ENCODE peak calls at places on chromosomes 5 and 9, in six cellular contexts. U is H1, A is K562, B is HepG2, O is GM12878, R is SK-N-SH. Q is an unnamed sample.

GRCh38 chr5:169581580-169582227 is 1.9 kb upstream of the SPDL1 start:
- DNase-seq in B (peak), R (peak), O (no peak), U (peak), A (peak), Q (peak)

GRCh38 chr5:33487256-33487655 is 46.5 kb downstream of the TARS1 start:
- DNase-seq in B (no peak), A (no peak), U (no peak), R (no peak), O (no peak), Q (no peak)

GRCh38 chr5:132055808-132056609 is 4.4 kb upstream of the IL3 start:
- DNase-seq in B (no peak), U (peak), O (no peak), R (peak), A (no peak), Q (no peak)

GRCh38 chr5:54009357-54009756 is 301.0 kb downstream of the ARL15 start:
- DNase-seq in B (peak), U (no peak), A (no peak), R (no peak), O (no peak), Q (no peak)

GRCh38 chr5:158494541-158494940 is 605.2 kb downstream of the EBF1 start:
- DNase-seq in B (no peak), U (no peak), R (no peak), A (no peak), O (no peak), Q (no peak)

GRCh38 chr9:20395671-20396070 is 226.6 kb downstream of the MLLT3 start:
- DNase-seq in B (no peak), O (no peak), U (no peak), R (no peak), A (no peak), Q (no peak)

GRCh38 chr5:1040571-1040970 is 32.0 kb downstream of the NKD2 start:
- DNase-seq in U (no peak), A (no peak), B (no peak), O (no peak), R (no peak), Q (no peak)

GRCh38 chr9:115691097-115691496 is 462.5 kb upstream of the PAPPA start:
- DNase-seq in O (no peak), A (no peak), B (no peak), R (no peak), U (no peak), Q (no peak)

GRCh38 chr9:219670-220365 is 5.2 kb downstream of the DOCK8 start:
- DNase-seq in O (no peak), U (no peak), R (no peak), B (no peak), A (no peak), Q (peak)

GRCh38 chr9:38650564-38650963 is 30.2 kb upstream of the ANKRD18A start:
- DNase-seq in R (no peak), U (no peak), O (no peak), B (no peak), A (no peak), Q (no peak)

GRCh38 chr5:143435207-143435657 is 31.7 kb upstream of the NR3C1 start:
- DNase-seq in R (no peak), U (no peak), A (no peak), B (no peak), O (peak), Q (peak)

GRCh38 chr5:63025679-63026078 is 447.1 kb downstream of the LRRC70 start:
- DNase-seq in B (no peak), A (no peak), R (no peak), O (no peak), U (no peak), Q (no peak)

GRCh38 chr5:154274828-154275185 is 84.3 kb downstream of the GALNT10 start:
- DNase-seq in A (no peak), O (no peak), R (no peak), U (no peak), B (no peak), Q (no peak)

GRCh38 chr9:91071185-91071990 is 269.8 kb downstream of the SYK start:
- DNase-seq in B (peak), U (peak), A (no peak), R (no peak), O (no peak), Q (no peak)

GRCh38 chr5:98524796-98525195 is 248.7 kb upstream of the RGMB start:
- DNase-seq in A (no peak), U (no peak), B (no peak), R (no peak), O (no peak), Q (no peak)

GRCh38 chr9:124306098-124306735 is 48.5 kb downstream of the NEK6 start:
- DNase-seq in B (no peak), R (no peak), O (no peak), A (no peak), U (no peak), Q (peak)

GRCh38 chr5:151476054-151476453 is 28.7 kb downstream of the SLC36A1 start:
- DNase-seq in O (no peak), B (no peak), R (no peak), U (no peak), A (no peak), Q (no peak)

GRCh38 chr5:172591636-172592035 is 49.4 kb upstream of the NEURL1B start:
- DNase-seq in O (no peak), R (no peak), U (no peak), A (no peak), B (no peak), Q (no peak)

GRCh38 chr9:16268037-16269010 is 602.1 kb downstream of the BNC2 start:
- DNase-seq in U (no peak), B (no peak), A (no peak), R (peak), O (no peak), Q (no peak)

GRCh38 chr5:90055831-90056328 is 353.7 kb downstream of the CETN3 start:
- DNase-seq in U (no peak), R (no peak), B (no peak), O (no peak), A (no peak), Q (no peak)

GRCh38 chr5:86968311-86968753 is 299.4 kb upstream of the RASA1 start:
- DNase-seq in A (no peak), O (no peak), U (no peak), B (peak), R (peak), Q (no peak)

GRCh38 chr9:127311239-127311741 is 46.7 kb downstream of the GARNL3 start:
- DNase-seq in U (peak), B (peak), O (no peak), R (no peak), A (peak), Q (no peak)
- TF ChIP-seq GABPA in U (no peak), B (no peak), O (no peak), R (no peak), A (no peak), Q (no peak)

DNA sequence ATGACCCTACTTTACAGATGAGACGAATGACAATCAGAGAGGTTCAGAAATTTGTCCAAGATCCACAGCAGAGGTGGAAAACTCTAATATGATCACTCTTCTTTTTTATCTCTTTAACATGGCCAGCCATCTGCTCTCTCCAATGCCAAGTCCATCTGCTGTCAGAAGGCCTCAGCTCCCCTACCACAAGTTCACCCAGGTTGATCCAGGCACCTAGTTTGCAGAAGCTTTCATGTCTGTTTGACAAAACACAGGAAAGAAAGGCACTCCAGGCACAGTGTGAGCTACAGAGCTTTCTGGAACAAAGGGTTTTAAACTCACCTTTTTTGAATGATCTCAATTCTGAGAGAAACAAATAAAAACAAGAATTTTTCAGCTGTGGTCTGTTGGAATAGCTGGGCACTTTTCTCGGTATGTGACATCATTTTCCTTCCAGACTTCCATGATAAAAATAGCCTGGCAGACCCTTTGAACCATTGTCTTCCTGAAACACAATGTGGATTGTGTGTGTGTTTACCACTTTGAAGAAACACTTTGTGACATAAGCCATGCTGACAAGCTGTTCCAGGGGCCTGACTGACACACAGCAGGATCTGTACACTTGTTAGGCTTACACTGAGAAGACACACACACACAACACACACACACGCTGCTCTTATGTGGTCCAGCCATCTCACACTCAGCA is 214.3 kb downstream of the AGTPBP1 start:
- DNase-seq in B (no peak), U (no peak), O (no peak), R (no peak), A (no peak), Q (no peak)
- TF ChIP-seq GABPA in B (no peak), U (no peak), O (no peak), R (no peak), A (no peak), Q (no peak)

GRCh38 chr9:70587143-70587710 is 172.8 kb upstream of the KLF9 start:
- DNase-seq in R (no peak), A (no peak), U (no peak), B (no peak), O (no peak), Q (no peak)

GRCh38 chr9:70588381-70588780 is 173.9 kb upstream of the KLF9 start:
- DNase-seq in U (no peak), O (no peak), B (no peak), R (no peak), A (no peak), Q (no peak)

GRCh38 chr9:70588999-70589398 is 174.5 kb upstream of the KLF9 start:
- DNase-seq in O (no peak), R (no peak), U (no peak), A (no peak), B (no peak), Q (no peak)

GRCh38 chr9:70590264-70590646 is 175.8 kb upstream of the KLF9 start:
- DNase-seq in R (no peak), U (no peak), A (no peak), O (no peak), B (no peak), Q (no peak)

GRCh38 chr9:70589571-70590263 is 175.3 kb upstream of the KLF9 start:
- DNase-seq in O (no peak), A (no peak), R (no peak), B (no peak), U (no peak), Q (no peak)
- TF ChIP-seq GABPA in O (no peak), A (no peak), R (no peak), B (no peak), U (no peak), Q (no peak)

GRCh38 chr5:175657593-175658271 is at the start of gene HRH2:
- DNase-seq in A (no peak), R (peak), B (no peak), U (peak), O (no peak), Q (peak)
- TF ChIP-seq GABPA in A (no peak), R (no peak), B (no peak), U (no peak), O (no peak), Q (no peak)

GRCh38 chr5:124180523-124181461 is 565.6 kb downstream of the ZNF608 start:
- DNase-seq in U (no peak), B (no peak), O (no peak), R (no peak), A (no peak), Q (no peak)
- TF ChIP-seq GABPA in U (no peak), B (no peak), O (no peak), R (no peak), A (no peak), Q (no peak)

DNA sequence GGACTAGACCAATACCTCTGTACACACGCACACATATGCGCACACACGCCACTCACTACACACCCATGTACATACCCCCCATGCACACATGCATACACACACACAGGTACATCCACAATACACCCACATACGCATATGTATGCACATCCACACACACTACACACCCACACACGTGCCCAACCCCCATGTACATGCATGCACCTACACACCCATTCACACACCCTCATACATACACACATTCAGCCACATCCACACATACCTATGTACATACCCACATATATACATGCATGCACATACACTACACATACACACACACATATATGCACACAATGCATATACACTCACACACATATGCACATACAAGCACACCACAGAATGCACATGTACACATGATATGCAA is 107.1 kb downstream of the GADD45G start:
- DNase-seq in A (no peak), R (no peak), O (no peak), B (no peak), U (no peak), Q (no peak)
- TF ChIP-seq GABPA in A (no peak), R (no peak), O (no peak), B (no peak), U (no peak), Q (no peak)

DNA sequence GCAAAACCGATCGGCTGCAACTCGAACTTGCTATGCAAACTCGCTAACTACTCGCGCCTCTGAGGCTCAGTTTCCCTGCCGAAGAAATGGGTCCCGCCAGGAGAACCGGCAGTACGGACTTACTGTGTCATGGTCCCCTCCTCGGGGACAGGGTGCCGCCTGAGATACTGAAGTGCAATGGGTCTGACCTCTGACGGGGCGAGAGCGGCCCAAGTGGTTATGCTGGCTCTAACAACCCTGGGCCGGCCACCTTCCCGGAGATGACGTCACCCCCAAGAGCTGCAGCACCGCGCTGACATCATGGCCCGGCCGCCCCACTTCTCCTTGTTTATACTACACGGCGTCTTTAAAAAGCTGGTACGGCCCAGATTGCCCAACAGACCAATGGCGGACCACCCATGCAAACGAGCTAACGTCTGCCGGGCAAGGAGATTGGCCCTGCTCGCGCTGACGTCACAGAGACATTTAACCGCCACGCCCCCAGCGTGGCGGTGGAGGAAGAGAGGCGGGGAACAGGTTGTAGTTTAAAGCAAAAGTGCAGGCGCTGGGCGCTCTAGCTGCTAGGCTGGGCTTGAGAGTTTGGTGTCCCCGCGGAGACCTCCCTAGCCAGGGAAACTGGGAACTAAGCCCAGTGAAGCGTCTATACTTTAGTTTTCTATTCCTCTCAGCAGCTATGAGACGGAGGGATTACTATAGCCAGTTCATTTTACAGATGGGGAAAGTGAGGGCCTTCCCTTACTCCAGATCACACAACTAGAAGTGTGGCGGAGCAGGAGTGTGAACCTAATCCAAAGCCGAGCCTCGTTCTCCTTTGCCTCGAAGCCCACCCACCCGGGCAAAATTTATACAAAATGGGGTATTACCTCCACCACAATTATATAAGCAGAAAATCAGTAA is 654 bp upstream of the RNF44 start:
- DNase-seq in U (peak), O (peak), R (peak), B (peak), A (peak), Q (peak)
- TF ChIP-seq GABPA in U (no peak), O (peak), R (peak), B (peak), A (no peak), Q (no peak)

DNA sequence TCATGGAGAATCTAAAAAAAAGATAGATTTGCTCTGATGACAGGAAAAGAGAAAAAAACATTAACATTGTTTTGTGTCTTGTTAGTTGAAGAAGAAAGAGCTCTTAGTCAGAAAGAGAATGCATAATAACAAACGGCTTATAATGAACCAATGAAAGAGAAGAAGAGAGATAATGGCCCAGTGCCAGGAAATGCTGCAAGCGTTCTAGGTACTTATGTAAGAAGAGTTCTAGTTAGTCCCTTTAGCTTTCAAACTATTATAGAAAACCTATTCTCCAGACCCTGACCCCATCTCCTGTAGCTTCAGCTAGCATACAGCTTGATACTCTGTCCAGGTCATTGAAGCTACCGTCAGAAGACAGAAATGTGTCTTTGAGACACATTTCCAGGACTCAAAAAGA is 70.2 kb downstream of the FBXL17 start:
- DNase-seq in O (no peak), A (no peak), U (no peak), R (no peak), B (no peak), Q (no peak)
- TF ChIP-seq GABPA in O (no peak), A (no peak), U (no peak), R (no peak), B (no peak), Q (no peak)

Q was measured in HL-60.